ENCODE peak calls at places on chromosome 3, in ten cellular contexts. E is fibroblast of lung; Y is tibial nerve; X is cardiac muscle cell; V is psoas muscle; H is OCI-LY7; L is brain microvascular endothelial cell; C is uterus; Z is CD4-positive, alpha-beta memory T cell; U is astrocyte. G is an unnamed sample.

GRCh38 chr3:117435481-117435880 is 725.9 kb downstream of the TUSC7 start:
- DNase-seq in X (no peak), E (no peak), H (no peak), Y (no peak), L (no peak), U (no peak), V (no peak), Z (no peak), C (no peak), G (no peak)

GRCh38 chr3:47515864-47516319 is 2.4 kb upstream of the ELP6 start:
- DNase-seq in E (no peak), Z (no peak), Y (no peak), L (no peak), H (no peak), V (no peak), C (no peak), U (no peak), X (no peak), G (peak)

GRCh38 chr3:188940213-188940914 is 231.4 kb upstream of the TPRG1 start:
- DNase-seq in H (no peak), X (peak), L (no peak), C (peak), E (peak), U (no peak), Y (no peak), V (no peak), Z (no peak), G (no peak)

GRCh38 chr3:56282341-56282740 is 185.9 kb downstream of the ERC2 start:
- DNase-seq in C (no peak), H (no peak), Z (no peak), V (no peak), Y (no peak), E (no peak), U (no peak), L (no peak), X (peak), G (no peak)

GRCh38 chr3:43389388-43390254 is 103.3 kb downstream of the SNRK start:
- DNase-seq in Z (peak), L (peak), U (peak), X (peak), V (no peak), C (no peak), Y (peak), E (peak), H (peak), G (no peak)

GRCh38 chr3:139261754-139262632 is 81.8 kb upstream of the MRPS22 start:
- DNase-seq in C (no peak), H (no peak), E (no peak), Z (no peak), X (no peak), L (no peak), V (no peak), U (no peak), Y (no peak), G (no peak)

GRCh38 chr3:46087871-46088270 is 60.6 kb upstream of the XCR1 start:
- DNase-seq in E (peak), U (peak), Z (no peak), X (peak), C (no peak), H (peak), V (no peak), L (no peak), Y (peak), G (no peak)

GRCh38 chr3:11611271-11611893 is 32.3 kb downstream of the VGLL4 start:
- DNase-seq in Z (no peak), Y (no peak), C (no peak), H (no peak), U (no peak), V (no peak), E (no peak), X (no peak), L (no peak), G (no peak)

GRCh38 chr3:24060055-24060454 is 115.0 kb downstream of the NR1D2 start:
- DNase-seq in Z (no peak), E (peak), V (no peak), H (no peak), L (peak), Y (no peak), U (peak), C (no peak), X (peak), G (no peak)

GRCh38 chr3:32583708-32584107 is 13.1 kb upstream of the DYNC1LI1 start:
- DNase-seq in H (no peak), U (no peak), Z (no peak), L (no peak), Y (no peak), X (no peak), C (no peak), E (no peak), V (no peak), G (no peak)

GRCh38 chr3:158776531-158776930 is 25.3 kb upstream of the MFSD1 start:
- DNase-seq in H (no peak), C (no peak), X (no peak), L (no peak), E (no peak), U (no peak), V (no peak), Y (no peak), Z (no peak), G (no peak)

GRCh38 chr3:195160908-195161434 is 110.0 kb downstream of the XXYLT1 start:
- DNase-seq in U (no peak), E (no peak), Y (no peak), C (no peak), X (no peak), V (no peak), L (no peak), H (peak), Z (no peak), G (no peak)

GRCh38 chr3:168581718-168582332 is 486.1 kb upstream of the GOLIM4 start:
- DNase-seq in L (no peak), C (no peak), E (peak), H (no peak), V (no peak), U (no peak), Z (no peak), Y (no peak), X (no peak), G (no peak)

GRCh38 chr3:128449111-128449638 is 17.5 kb downstream of the DNAJB8 start:
- DNase-seq in X (no peak), Y (no peak), H (no peak), U (no peak), L (no peak), C (no peak), V (no peak), Z (no peak), E (no peak), G (no peak)

GRCh38 chr3:133815386-133815785 is 9.8 kb downstream of the SRPRB start:
- DNase-seq in Y (no peak), H (no peak), C (no peak), E (no peak), X (no peak), V (no peak), U (no peak), Z (no peak), L (no peak), G (no peak)

GRCh38 chr3:188946837-188947236 is 224.9 kb upstream of the TPRG1 start:
- DNase-seq in V (peak), X (peak), H (no peak), C (peak), U (peak), Z (no peak), Y (no peak), E (no peak), L (no peak), G (no peak)

GRCh38 chr3:134481166-134481565 is 4.6 kb downstream of the ANAPC13 start:
- DNase-seq in Z (no peak), H (no peak), L (no peak), V (no peak), C (no peak), U (no peak), Y (no peak), E (no peak), X (no peak), G (no peak)

GRCh38 chr3:123621510-123622189 is 36.8 kb upstream of the HACD2 start:
- DNase-seq in Z (no peak), Y (no peak), U (no peak), C (no peak), E (no peak), V (no peak), X (no peak), H (no peak), L (no peak), G (no peak)
- H3K27ac ChIP-seq in Z (no peak), Y (no peak), U (no peak), C (peak), E (no peak), V (no peak), X (no peak), H (no peak), L (no peak), G (no peak)

GRCh38 chr3:150631515-150632221 is 28.5 kb downstream of the SELENOT start:
- DNase-seq in U (no peak), X (no peak), H (no peak), Y (no peak), Z (no peak), L (no peak), E (no peak), V (no peak), C (no peak), G (no peak)
- H3K27ac ChIP-seq in U (no peak), X (peak), H (no peak), Y (no peak), Z (no peak), L (no peak), E (no peak), V (no peak), C (no peak), G (no peak)

DNA sequence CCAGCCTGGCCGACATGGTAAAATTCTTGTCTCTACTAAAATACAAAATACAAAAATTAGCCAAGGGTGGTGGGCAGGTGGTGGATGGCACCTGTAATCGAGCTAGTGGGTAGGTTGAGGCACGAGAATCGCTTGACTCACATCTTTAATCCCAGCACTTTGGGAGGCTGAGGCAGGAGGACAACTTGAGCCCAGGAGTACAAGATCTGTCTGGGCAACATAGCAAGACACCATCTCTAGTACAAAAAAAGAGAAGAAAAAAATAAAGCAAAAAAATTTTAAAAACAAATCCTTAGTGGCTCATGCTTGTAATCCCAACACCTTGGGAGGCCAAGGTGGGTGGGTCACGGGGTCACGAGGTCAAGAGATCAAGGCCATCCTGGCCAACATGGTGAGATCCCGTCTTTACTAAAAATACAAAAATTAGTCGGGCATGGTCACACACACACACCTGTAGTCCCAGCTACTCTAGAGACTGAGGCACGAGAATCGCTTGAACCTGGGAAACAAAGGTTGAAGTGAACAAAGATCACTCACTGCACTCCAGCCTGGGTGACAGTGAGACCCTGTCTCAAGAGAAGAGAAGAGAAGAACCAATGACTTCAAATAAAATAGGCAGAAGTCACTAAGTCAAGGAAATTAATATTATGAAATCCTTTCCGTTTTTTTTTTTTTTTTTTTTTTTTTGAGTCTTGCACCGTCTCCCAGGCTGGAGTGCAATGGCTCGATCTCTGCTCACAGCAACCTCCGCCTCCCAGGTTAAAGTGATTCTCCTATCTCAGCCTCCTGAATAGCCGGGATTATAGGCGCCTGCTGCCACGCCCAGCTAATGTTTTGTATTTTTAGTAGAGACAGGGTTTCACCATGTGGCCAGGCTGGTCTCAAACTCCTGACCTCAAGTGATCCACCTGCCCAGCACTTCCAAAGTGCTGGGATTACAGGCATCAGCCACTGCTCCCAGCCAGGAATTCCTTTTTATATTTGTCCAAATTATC is 4.9 kb downstream of the RHOA start:
- DNase-seq in L (no peak), Z (no peak), X (no peak), V (no peak), H (no peak), C (no peak), Y (no peak), E (no peak), U (no peak), G (no peak)
- H3K27ac ChIP-seq in L (no peak), Z (no peak), X (peak), V (peak), H (peak), C (peak), Y (no peak), E (no peak), U (no peak), G (no peak)

DNA sequence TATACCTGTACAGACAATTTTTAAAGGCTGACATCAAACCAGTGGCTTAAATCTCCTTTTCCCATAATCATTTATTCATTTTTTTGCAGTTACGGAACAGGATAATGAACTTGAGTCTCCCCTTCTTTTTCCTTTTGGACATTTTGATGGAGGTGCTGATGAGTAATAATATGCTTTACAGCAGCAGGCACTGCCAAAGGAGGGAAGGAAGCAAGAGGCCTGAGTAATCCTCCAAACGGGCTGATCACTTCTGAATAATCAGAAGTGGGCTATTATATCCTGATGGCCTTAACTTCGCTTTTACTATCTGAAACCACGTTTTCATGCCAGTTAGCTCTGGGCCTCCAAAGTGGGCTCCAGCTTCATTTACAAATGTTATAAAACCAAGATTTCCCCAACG is 527.2 kb downstream of the FOXP1 start:
- DNase-seq in C (no peak), L (no peak), E (peak), V (no peak), H (no peak), Z (no peak), X (peak), Y (no peak), U (peak), G (no peak)
- H3K27ac ChIP-seq in C (peak), L (peak), E (peak), V (peak), H (no peak), Z (no peak), X (no peak), Y (peak), U (peak), G (no peak)